ENCODE peak calls at places on chromosomes 4 and X, in six cellular contexts. Z is cerebellum, F is fibroblast of mammary gland, O is HT1080, Q is HEK293T, V is anterior cingulate cortex. D is an unnamed sample.

GRCh38 chr4:131974730-131975129 is 1174.4 kb upstream of the PCDH10 start:
- DNase-seq in O (no peak), Z (no peak), F (peak; percentile 1), V (no peak), Q (no peak), D (no peak)

GRCh38 chrX:40009890-40010289 is 87.9 kb downstream of the BCOR start:
- DNase-seq in V (no peak), Z (no peak), O (no peak), Q (no peak), F (no peak), D (no peak)

GRCh38 chr4:5780831-5781480 is 70.0 kb downstream of the EVC start:
- DNase-seq in V (no peak), F (peak; percentile 45), Q (no peak), O (no peak), Z (no peak), D (no peak)

GRCh38 chr4:61248705-61249104 is 48.6 kb downstream of the ADGRL3 start:
- DNase-seq in Q (no peak), F (no peak), V (no peak), Z (no peak), O (no peak), D (no peak)

GRCh38 chrX:147912093-147912801 is 528 bp downstream of the FMR1 start:
- DNase-seq in O (peak; percentile 39), Z (peak; percentile 8), F (peak; percentile 31), Q (peak; percentile 34), V (peak; percentile 61), D (peak; percentile 28)

GRCh38 chr4:183443609-183444148 is 757 bp upstream of the CDKN2AIP start:
- DNase-seq in Q (peak; percentile 35), F (no peak), Z (peak; percentile 57), O (no peak), V (no peak), D (no peak)

GRCh38 chrX:8728932-8729331 is 3.0 kb downstream of the ANOS1 start:
- DNase-seq in V (no peak), O (no peak), Z (no peak), F (no peak), Q (no peak), D (no peak)

GRCh38 chrX:13664026-13664425 is 11.1 kb downstream of the TCEANC start:
- DNase-seq in F (no peak), V (no peak), O (no peak), Q (no peak), Z (no peak), D (no peak)

GRCh38 chr4:103982454-103982853 is 262.7 kb upstream of the TACR3 start:
- DNase-seq in Z (no peak), Q (no peak), O (no peak), F (no peak), V (no peak), D (no peak)

GRCh38 chr4:127309360-127310095 is 323.2 kb upstream of the INTU start:
- DNase-seq in O (peak; percentile 81), Z (no peak), Q (no peak), F (peak; percentile 88), V (no peak), D (no peak)

GRCh38 chr4:140504261-140504660 is 6.2 kb upstream of the MGAT4D start:
- DNase-seq in O (no peak), F (no peak), Q (no peak), V (no peak), Z (no peak), D (no peak)

GRCh38 chrX:151680805-151681204 is 14.5 kb upstream of the PRRG3 start:
- DNase-seq in O (peak; percentile 33), Z (no peak), V (no peak), Q (peak; percentile 70), F (peak; percentile 43), D (peak; percentile 60)

GRCh38 chr4:39285853-39286252 is 80.3 kb downstream of the RFC1 start:
- DNase-seq in Z (no peak), V (no peak), F (no peak), Q (no peak), O (no peak), D (no peak)

GRCh38 chr4:120704529-120704928 is 218.0 kb downstream of the PRDM5 start:
- DNase-seq in Z (no peak), Q (no peak), O (no peak), F (peak; percentile 18), V (no peak), D (no peak)

GRCh38 chrX:12958461-12958860 is 16.4 kb upstream of the TMSB4X start:
- DNase-seq in Q (no peak), V (no peak), Z (no peak), F (no peak), O (no peak), D (no peak)

GRCh38 chrX:13142891-13143290 is 98.5 kb upstream of the FAM9C start:
- DNase-seq in Z (no peak), V (no peak), F (no peak), Q (no peak), O (no peak), D (no peak)

GRCh38 chr4:89737888-89738287 is 99.1 kb downstream of the SNCA start:
- DNase-seq in Z (no peak), O (peak; percentile 31), F (peak; percentile 32), Q (no peak), V (no peak), D (no peak)

GRCh38 chr4:8647626-8648025 is 55.1 kb downstream of the CPZ start:
- DNase-seq in Q (no peak), O (no peak), F (no peak), Z (no peak), V (no peak), D (no peak)

GRCh38 chrX:68490644-68491043 is 8.2 kb upstream of the YIPF6 start:
- DNase-seq in Z (no peak), Q (peak; percentile 67), F (peak; percentile 26), V (no peak), O (peak; percentile 11), D (no peak)

GRCh38 chr4:168437192-168437938 is 42.9 kb downstream of the DDX60L start:
- DNase-seq in V (no peak), Z (no peak), Q (no peak), O (no peak), F (no peak), D (no peak)

GRCh38 chr4:149306537-149306936 is 509.1 kb downstream of the IQCM start:
- DNase-seq in V (no peak), Q (no peak), O (no peak), F (no peak), Z (no peak), D (no peak)

GRCh38 chr4:26343041-26343403 is 22.2 kb downstream of the RBPJ start:
- DNase-seq in Z (no peak), F (peak; percentile 32), V (no peak), O (no peak), Q (no peak), D (no peak)

GRCh38 chr4:57055873-57056272 is 54.3 kb downstream of the IGFBP7 start:
- DNase-seq in V (no peak), O (no peak), Z (no peak), Q (no peak), F (no peak), D (no peak)

D was measured in GM13977.